ENCODE peak calls at places on chromosomes 5 and 9, in nine cellular contexts. J is epithelial cell of proximal tubule; U is HFF-Myc; V is heart left ventricle; B is stimulated activated CD4-positive, alpha-beta T cell treated with anti-CD3 and anti-CD28 coated beads, Interleukin-15, amount 100 ng/mL, for 48 hours; K is fibroblast of the aortic adventitia; O is Caco-2; Q is hypothalamus; W is effector CD4-positive, alpha-beta T cell. T is an unnamed sample.

GRCh38 chr9:108775901-108776306 is 79.9 kb downstream of the ACTL7B start:
- DNase-seq in J (no peak), U (no peak), V (no peak), B (no peak), K (peak), O (no peak), Q (no peak), W (no peak), T (no peak)

GRCh38 chr5:121109817-121110216 is 645.7 kb downstream of the PRR16 start:
- DNase-seq in J (no peak), U (no peak), V (no peak), B (no peak), K (no peak), O (no peak), Q (no peak), W (no peak), T (no peak)

GRCh38 chr5:123700624-123701023 is 188.6 kb downstream of the CSNK1G3 start:
- DNase-seq in J (peak), U (peak), V (peak), B (no peak), K (peak), O (peak), Q (no peak), W (no peak), T (peak)

GRCh38 chr9:123561055-123561454 is 205.1 kb downstream of the CRB2 start:
- DNase-seq in J (no peak), U (no peak), V (no peak), B (no peak), K (no peak), O (no peak), Q (no peak), W (no peak), T (no peak)

GRCh38 chr5:77133061-77133758 is 46.1 kb upstream of the ZBED3 start:
- DNase-seq in J (peak), U (peak), V (peak), B (no peak), K (peak), O (no peak), Q (peak), W (no peak), T (peak)

GRCh38 chr9:120912958-120913672 is 13.5 kb downstream of the TRAF1 start:
- DNase-seq in J (no peak), U (no peak), V (no peak), B (no peak), K (no peak), O (no peak), Q (no peak), W (no peak), T (no peak)

GRCh38 chr9:15711531-15712295 is 158.9 kb downstream of the CCDC171 start:
- DNase-seq in J (no peak), U (no peak), V (no peak), B (no peak), K (peak), O (no peak), Q (no peak), W (no peak), T (no peak)

GRCh38 chr5:137753227-137753985 is 757 bp downstream of the HNRNPA0 start:
- DNase-seq in J (no peak), U (no peak), V (peak), B (no peak), K (no peak), O (peak), Q (peak), W (peak), T (no peak)

GRCh38 chr5:24110019-24110615 is 534.7 kb downstream of the CDH10 start:
- DNase-seq in J (no peak), U (no peak), V (no peak), B (no peak), K (peak), O (peak), Q (no peak), W (no peak), T (peak)

GRCh38 chr9:75108571-75108970 is 20.3 kb downstream of the OSTF1 start:
- DNase-seq in J (no peak), U (no peak), V (peak), B (no peak), K (peak), O (no peak), Q (no peak), W (no peak), T (no peak)

GRCh38 chr5:132266031-132266835 is 8.7 kb downstream of the PDLIM4 start:
- DNase-seq in J (no peak), U (no peak), V (no peak), B (no peak), K (no peak), O (no peak), Q (no peak), W (no peak), T (no peak)

T was measured in foreskin keratinocyte.